ENCODE peak calls at places on chromosomes 16 and 17, in eight cellular contexts. V is uterus, B is fibroblast of the aortic adventitia, T is heart right ventricle, L is kidney epithelial cell, I is AG04449, H is tibial artery, E is left lung. N is an unnamed sample.

GRCh38 chr17:41984454-41984853 is 17.9 kb downstream of the CNP start:
- DNase-seq in V (no peak), B (no peak), T (no peak), L (no peak), I (no peak), H (no peak), E (no peak), N (no peak)

GRCh38 chr17:60941028-60941427 is 263.4 kb downstream of the BCAS3 start:
- DNase-seq in V (peak), B (peak), T (no peak), L (no peak), I (peak), H (peak), E (peak), N (peak)

GRCh38 chr17:62994931-62995330 is 28.9 kb downstream of the TANC2 start:
- DNase-seq in V (no peak), B (peak), T (no peak), L (no peak), I (no peak), H (no peak), E (no peak), N (no peak)

GRCh38 chr16:29989111-29989858 is 6.1 kb downstream of the HIRIP3 start:
- DNase-seq in V (no peak), B (no peak), T (no peak), L (no peak), I (no peak), H (no peak), E (peak), N (no peak)

GRCh38 chr17:21289175-21289901 is 4.8 kb downstream of the MAP2K3 start:
- DNase-seq in V (no peak), B (no peak), T (no peak), L (no peak), I (no peak), H (no peak), E (no peak), N (no peak)

GRCh38 chr17:1648582-1649115 is 1.0 kb downstream of the RILP start:
- DNase-seq in V (peak), B (peak), T (peak), L (no peak), I (peak), H (peak), E (peak), N (peak)

GRCh38 chr16:8963010-8963824 is 489 bp downstream of the USP7 start:
- DNase-seq in V (no peak), B (no peak), T (peak), L (no peak), I (no peak), H (no peak), E (no peak), N (no peak)

GRCh38 chr16:46648656-46649055 is 27.5 kb upstream of the SHCBP1 start:
- DNase-seq in V (no peak), B (no peak), T (no peak), L (no peak), I (no peak), H (no peak), E (no peak), N (no peak)

GRCh38 chr17:67239597-67239996 is 5.4 kb downstream of the HELZ start:
- DNase-seq in V (no peak), B (peak), T (no peak), L (no peak), I (no peak), H (no peak), E (no peak), N (no peak)

GRCh38 chr16:60074378-60074777 is 1340.3 kb upstream of the GOT2 start:
- DNase-seq in V (no peak), B (no peak), T (no peak), L (no peak), I (no peak), H (no peak), E (no peak), N (no peak)

GRCh38 chr17:32275060-32276042 is 9.7 kb downstream of the RHBDL3 start:
- DNase-seq in V (peak), B (peak), T (peak), L (peak), I (peak), H (no peak), E (peak), N (peak)

GRCh38 chr16:81831722-81832126 is 52.6 kb downstream of the PLCG2 start:
- DNase-seq in V (no peak), B (no peak), T (peak), L (no peak), I (no peak), H (peak), E (peak), N (no peak)
- H3K4me3 ChIP-seq in V (no peak), B (no peak), T (no peak), L (no peak), I (no peak), H (no peak), E (no peak), N (no peak)

GRCh38 chr17:44010966-44011647 is 3.7 kb downstream of the TMEM101 start:
- DNase-seq in V (no peak), B (peak), T (no peak), L (no peak), I (no peak), H (no peak), E (no peak), N (peak)

GRCh38 chr17:44005865-44006580 is 1.6 kb downstream of the NAGS start:
- DNase-seq in V (no peak), B (no peak), T (no peak), L (no peak), I (no peak), H (no peak), E (peak), N (no peak)

GRCh38 chr17:44007346-44008204 is 3.2 kb downstream of the NAGS start:
- DNase-seq in V (no peak), B (no peak), T (peak), L (no peak), I (no peak), H (no peak), E (peak), N (no peak)

GRCh38 chr17:44006581-44007345 is 2.3 kb downstream of the NAGS start:
- DNase-seq in V (peak), B (peak), T (peak), L (peak), I (peak), H (peak), E (peak), N (peak)

GRCh38 chr17:44008205-44008909 is 3.9 kb downstream of the NAGS start:
- DNase-seq in V (no peak), B (no peak), T (no peak), L (no peak), I (no peak), H (no peak), E (no peak), N (no peak)
- H3K4me3 ChIP-seq in V (no peak), B (no peak), T (no peak), L (no peak), I (peak), H (no peak), E (no peak), N (peak)

GRCh38 chr16:74521691-74522090 is 85.2 kb downstream of the GLG1 start:
- DNase-seq in V (no peak), B (peak), T (no peak), L (peak), I (no peak), H (no peak), E (no peak), N (no peak)

GRCh38 chr16:74522160-74522559 is 84.8 kb downstream of the GLG1 start:
- DNase-seq in V (no peak), B (no peak), T (no peak), L (no peak), I (no peak), H (no peak), E (no peak), N (no peak)
- H3K4me3 ChIP-seq in V (no peak), B (no peak), T (no peak), L (no peak), I (no peak), H (no peak), E (no peak), N (no peak)

GRCh38 chr17:78230996-78231931 is at the start of gene TMEM235:
- DNase-seq in V (no peak), B (no peak), T (no peak), L (no peak), I (no peak), H (no peak), E (no peak), N (no peak)
- H3K4me3 ChIP-seq in V (no peak), B (no peak), T (no peak), L (no peak), I (no peak), H (no peak), E (no peak), N (no peak)

GRCh38 chr17:10171581-10171981 is 26.8 kb downstream of the GAS7 start:
- DNase-seq in V (no peak), B (peak), T (no peak), L (no peak), I (no peak), H (no peak), E (no peak), N (no peak)
- H3K4me3 ChIP-seq in V (no peak), B (no peak), T (no peak), L (no peak), I (no peak), H (no peak), E (no peak), N (no peak)

DNA sequence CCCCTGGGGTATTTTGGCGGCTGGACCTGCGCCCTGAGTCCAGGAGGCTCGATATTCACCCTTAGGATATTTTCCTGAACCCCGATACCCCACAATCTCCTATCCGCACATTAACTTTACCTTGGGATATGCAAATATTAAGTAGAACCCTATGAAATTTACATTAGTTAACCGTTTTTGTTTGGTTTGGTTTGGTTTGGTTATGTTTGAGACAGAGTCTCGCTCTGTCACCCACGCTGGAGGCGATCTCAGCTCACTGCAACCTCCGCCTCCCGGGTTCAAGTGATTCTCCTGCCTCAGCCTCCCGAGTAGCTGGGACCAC is 9.3 kb upstream of the NAGS start:
- DNase-seq in V (no peak), B (no peak), T (no peak), L (no peak), I (no peak), H (no peak), E (no peak), N (no peak)
- H3K4me3 ChIP-seq in V (no peak), B (no peak), T (peak), L (no peak), I (no peak), H (no peak), E (no peak), N (no peak)

N was measured in BJ.